ENCODE peak calls at places on chromosomes 16 and 17, in eight cellular contexts. L is amniotic stem cell; X is stimulated activated CD8-positive, alpha-beta memory T cell treated with anti-CD3 and anti-CD28 coated beads, Interleukin-4, amount 100 ng/mL, for 1 hour; D is activated T-helper 1 cell treated with Interleukin-2 at 50 U/mL for 16 hours; C is CD4-positive, alpha-beta T cell; U is iris pigment epithelial cell; R is HCEC 1CT; O is stomach. W is an unnamed sample.

GRCh38 chr16:57668259-57668563 is at the start of gene ADGRG3:
- DNase-seq in L (no peak), X (no peak), D (no peak), C (no peak), U (no peak), R (no peak), O (no peak), W (no peak)

GRCh38 chr17:8789743-8790142 is 9.4 kb downstream of the MFSD6L start:
- DNase-seq in L (no peak), X (no peak), D (no peak), C (no peak), U (no peak), R (no peak), O (no peak), W (no peak)

GRCh38 chr16:66116163-66116792 is 250.2 kb upstream of the CDH5 start:
- DNase-seq in L (no peak), X (no peak), D (no peak), C (no peak), U (peak), R (no peak), O (no peak), W (no peak)

GRCh38 chr16:27222499-27223225 is 19.3 kb downstream of the KDM8 start:
- DNase-seq in L (no peak), X (no peak), D (no peak), C (no peak), U (peak), R (no peak), O (peak), W (no peak)

GRCh38 chr17:11797803-11798202 is 199.5 kb downstream of the ZNF18 start:
- DNase-seq in L (no peak), X (no peak), D (no peak), C (no peak), U (no peak), R (no peak), O (no peak), W (no peak)

GRCh38 chr17:72940511-72940910 is 152.0 kb downstream of the SLC39A11 start:
- DNase-seq in L (no peak), X (no peak), D (no peak), C (no peak), U (no peak), R (no peak), O (no peak), W (no peak)

GRCh38 chr17:9676742-9677387 is 31.5 kb downstream of the USP43 start:
- DNase-seq in L (no peak), X (no peak), D (no peak), C (no peak), U (peak), R (peak), O (no peak), W (peak)

GRCh38 chr17:10435096-10435495 is 13.3 kb upstream of the MYH8 start:
- DNase-seq in L (no peak), X (no peak), D (no peak), C (no peak), U (no peak), R (no peak), O (no peak), W (no peak)

GRCh38 chr17:79114455-79115301 is 40.1 kb downstream of the ENGASE start:
- DNase-seq in L (no peak), X (no peak), D (no peak), C (no peak), U (no peak), R (no peak), O (peak), W (no peak)

GRCh38 chr17:76255801-76256429 is 9.2 kb upstream of the UBALD2 start:
- DNase-seq in L (no peak), X (no peak), D (no peak), C (no peak), U (no peak), R (no peak), O (no peak), W (no peak)

GRCh38 chr16:21092951-21093350 is 57.7 kb downstream of the DNAH3 start:
- DNase-seq in L (no peak), X (no peak), D (no peak), C (no peak), U (no peak), R (no peak), O (no peak), W (no peak)

GRCh38 chr17:62627904-62628603 is 584 bp downstream of the MRC2 start:
- DNase-seq in L (peak), X (no peak), D (no peak), C (no peak), U (peak), R (peak), O (no peak), W (no peak)

GRCh38 chr17:27540300-27541105 is 84.3 kb downstream of the KSR1 start:
- DNase-seq in L (peak), X (no peak), D (no peak), C (no peak), U (peak), R (peak), O (peak), W (peak)

GRCh38 chr17:80513201-80513600 is 31.4 kb upstream of the RPTOR start:
- DNase-seq in L (no peak), X (no peak), D (no peak), C (no peak), U (no peak), R (no peak), O (no peak), W (no peak)

GRCh38 chr17:81918762-81919545 is 978 bp upstream of the SIRT7 start:
- DNase-seq in L (no peak), X (no peak), D (no peak), C (no peak), U (no peak), R (no peak), O (peak), W (no peak)

GRCh38 chr16:62478903-62479458 is 442.7 kb upstream of the CDH8 start:
- DNase-seq in L (no peak), X (no peak), D (no peak), C (no peak), U (no peak), R (no peak), O (no peak), W (no peak)

GRCh38 chr16:88084881-88085280 is 133.6 kb downstream of the BANP start:
- DNase-seq in L (no peak), X (no peak), D (no peak), C (no peak), U (peak), R (peak), O (no peak), W (no peak)

GRCh38 chr17:33977729-33978514 is 277.2 kb upstream of the CCL2 start:
- DNase-seq in L (no peak), X (no peak), D (no peak), C (no peak), U (no peak), R (no peak), O (no peak), W (no peak)

GRCh38 chr16:87608400-87608985 is 6.2 kb downstream of the JPH3 start:
- DNase-seq in L (no peak), X (no peak), D (no peak), C (peak), U (peak), R (peak), O (peak), W (peak)

GRCh38 chr17:2982854-2983636 is 80.4 kb downstream of the OR1D5 start:
- DNase-seq in L (no peak), X (no peak), D (no peak), C (no peak), U (no peak), R (peak), O (no peak), W (peak)

GRCh38 chr17:82031303-82031884 is at the start of gene RAC3:
- DNase-seq in L (no peak), X (no peak), D (no peak), C (no peak), U (peak), R (peak), O (no peak), W (no peak)

GRCh38 chr17:81309140-81309858 is 14.2 kb upstream of the SLC38A10 start:
- DNase-seq in L (no peak), X (no peak), D (no peak), C (no peak), U (peak), R (peak), O (peak), W (peak)

GRCh38 chr17:41322264-41322902 is 6.9 kb upstream of the KRTAP17-1 start:
- DNase-seq in L (peak), X (no peak), D (no peak), C (no peak), U (peak), R (peak), O (no peak), W (peak)

GRCh38 chr17:45307290-45308015 is 9.4 kb downstream of the MAP3K14 start:
- DNase-seq in L (peak), X (no peak), D (no peak), C (peak), U (peak), R (peak), O (no peak), W (peak)

GRCh38 chr16:89502319-89502843 is 5.8 kb upstream of the SPG7 start:
- DNase-seq in L (no peak), X (no peak), D (no peak), C (no peak), U (peak), R (no peak), O (peak), W (no peak)

GRCh38 chr17:40563371-40564052 is 1.8 kb downstream of the CCR7 start:
- DNase-seq in L (no peak), X (no peak), D (no peak), C (peak), U (no peak), R (no peak), O (peak), W (no peak)

GRCh38 chr17:15512310-15512709 is 44.9 kb upstream of the CDRT4 start:
- DNase-seq in L (no peak), X (no peak), D (no peak), C (no peak), U (no peak), R (no peak), O (no peak), W (no peak)

GRCh38 chr16:69566437-69567030 is 768 bp downstream of the NFAT5 start:
- DNase-seq in L (no peak), X (no peak), D (no peak), C (peak), U (peak), R (peak), O (peak), W (no peak)

GRCh38 chr17:6078370-6078950 is 8.3 kb downstream of the WSCD1 start:
- DNase-seq in L (no peak), X (no peak), D (no peak), C (no peak), U (no peak), R (no peak), O (no peak), W (no peak)

GRCh38 chr17:44209786-44210341 is 9.6 kb downstream of the UBTF start:
- DNase-seq in L (no peak), X (no peak), D (no peak), C (no peak), U (no peak), R (no peak), O (no peak), W (no peak)

GRCh38 chr17:3693829-3694231 is 2.1 kb downstream of the P2RX5 start:
- DNase-seq in L (no peak), X (no peak), D (no peak), C (no peak), U (no peak), R (no peak), O (no peak), W (no peak)

GRCh38 chr17:27756467-27757371 is 43.6 kb downstream of the NOS2 start:
- DNase-seq in L (no peak), X (no peak), D (no peak), C (peak), U (peak), R (no peak), O (peak), W (peak)

GRCh38 chr17:33200116-33200515 is 93.0 kb downstream of the ASIC2 start:
- DNase-seq in L (no peak), X (no peak), D (no peak), C (no peak), U (peak), R (no peak), O (no peak), W (no peak)

W was measured in astrocyte of the cerebellum.